ENCODE peak calls at places on chromosomes 16 and 17, in four cellular contexts. R is HepG2, Z is K562, W is A549. K is an unnamed sample.

GRCh38 chr17:59332890-59333377 is 1.5 kb downstream of the YPEL2 start:
- DNase-seq in R (no peak), Z (no peak), W (no peak), K (no peak)

GRCh38 chr17:53033297-53033696 is 789.4 kb upstream of the KIF2B start:
- DNase-seq in R (peak; percentile 30), Z (no peak), W (no peak), K (no peak)

GRCh38 chr17:40485851-40486512 is 15.4 kb downstream of the TNS4 start:
- DNase-seq in R (peak; percentile 86), Z (peak; percentile 31), W (peak; percentile 96), K (no peak)

GRCh38 chr16:72532896-72533295 is 360.9 kb upstream of the PMFBP1 start:
- DNase-seq in R (no peak), Z (no peak), W (no peak), K (no peak)

GRCh38 chr16:22317001-22317530 is 19.9 kb downstream of the POLR3E start:
- DNase-seq in R (no peak), Z (no peak), W (no peak), K (no peak)

GRCh38 chr16:1975432-1976215 is 3.8 kb downstream of the TBL3 start:
- DNase-seq in R (no peak), Z (peak; percentile 8), W (no peak), K (no peak)

GRCh38 chr17:35046740-35047283 is 16.7 kb downstream of the RFFL start:
- DNase-seq in R (peak; percentile 63), Z (no peak), W (no peak), K (no peak)

GRCh38 chr16:47008174-47008573 is 34.7 kb upstream of the DNAJA2 start:
- DNase-seq in R (no peak), Z (no peak), W (no peak), K (no peak)

GRCh38 chr17:70859829-70860228 is 690.5 kb downstream of the KCNJ2 start:
- DNase-seq in R (no peak), Z (no peak), W (no peak), K (no peak)

GRCh38 chr16:86353185-86353584 is 157.1 kb upstream of the FOXF1 start:
- DNase-seq in R (no peak), Z (no peak), W (no peak), K (no peak)

GRCh38 chr17:77316191-77316641 is 175.4 kb downstream of the SEC14L1 start:
- DNase-seq in R (no peak), Z (no peak), W (no peak), K (peak; percentile 34)

GRCh38 chr17:34519286-34519685 is 60.1 kb upstream of the TMEM132E start:
- DNase-seq in R (peak; percentile 8), Z (peak; percentile 75), W (no peak), K (peak; percentile 85)

GRCh38 chr16:29664133-29664912 is 1.3 kb downstream of the SPN start:
- DNase-seq in R (no peak), Z (peak; percentile 82), W (no peak), K (no peak)

GRCh38 chr17:66270106-66270505 is 32.3 kb upstream of the PRKCA start:
- DNase-seq in R (no peak), Z (no peak), W (no peak), K (no peak)

GRCh38 chr17:76382305-76382802 is 2.1 kb upstream of the SPHK1 start:
- DNase-seq in R (peak; percentile 97), Z (peak; percentile 43), W (no peak), K (peak; percentile 77)

GRCh38 chr17:40075216-40076100 is 12.7 kb downstream of the THRA start:
- DNase-seq in R (peak; percentile 71), Z (peak; percentile 71), W (no peak), K (peak; percentile 87)

GRCh38 chr17:16282522-16282921 is 65.5 kb downstream of the PIGL start:
- DNase-seq in R (no peak), Z (no peak), W (no peak), K (no peak)

GRCh38 chr17:16285646-16286008 is 67.6 kb downstream of the CENPV start:
- DNase-seq in R (no peak), Z (no peak), W (no peak), K (peak; percentile 81)

GRCh38 chr17:16281351-16281750 is 64.3 kb downstream of the PIGL start:
- DNase-seq in R (no peak), Z (no peak), W (no peak), K (no peak)

GRCh38 chr17:16286009-16286946 is 67.0 kb downstream of the CENPV start:
- DNase-seq in R (peak; percentile 99), Z (peak; percentile 87), W (peak; percentile 99), K (no peak)

GRCh38 chr17:16283705-16284104 is 66.7 kb downstream of the PIGL start:
- DNase-seq in R (no peak), Z (no peak), W (no peak), K (no peak)
- TF ChIP-seq NR3C1 in R (no peak), Z (no peak), W (no peak), K (no peak)

DNA sequence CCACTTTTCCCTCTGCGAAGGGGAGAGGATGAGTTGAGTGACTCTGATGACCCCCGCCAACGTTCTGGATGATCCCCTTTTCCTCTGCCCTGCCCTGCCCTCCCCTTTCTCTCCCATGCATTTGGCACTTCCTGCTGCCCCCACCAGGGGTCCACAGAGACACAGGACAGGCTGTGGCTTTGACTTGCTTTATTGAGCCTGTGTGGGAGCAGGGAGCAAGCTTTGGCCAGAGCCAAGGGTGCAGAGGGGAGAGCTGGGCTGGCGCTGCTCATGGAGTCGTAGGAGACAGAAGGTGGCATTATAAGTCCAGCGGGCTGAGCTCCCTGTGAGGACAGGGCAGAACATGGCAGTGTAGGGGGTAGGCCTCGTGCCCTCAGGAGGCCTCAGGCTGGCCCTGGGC is 1.6 kb downstream of the PPY start:
- DNase-seq in R (peak; percentile 73), Z (peak; percentile 62), W (peak; percentile 57), K (peak; percentile 77)
- TF ChIP-seq NR3C1 in R (no peak), Z (no peak), W (no peak), K (no peak)

GRCh38 chr17:61203765-61204164 is 195.9 kb upstream of the TBX2 start:
- DNase-seq in R (no peak), Z (no peak), W (no peak), K (no peak)
- TF ChIP-seq NR3C1 in R (no peak), Z (no peak), W (no peak), K (no peak)

DNA sequence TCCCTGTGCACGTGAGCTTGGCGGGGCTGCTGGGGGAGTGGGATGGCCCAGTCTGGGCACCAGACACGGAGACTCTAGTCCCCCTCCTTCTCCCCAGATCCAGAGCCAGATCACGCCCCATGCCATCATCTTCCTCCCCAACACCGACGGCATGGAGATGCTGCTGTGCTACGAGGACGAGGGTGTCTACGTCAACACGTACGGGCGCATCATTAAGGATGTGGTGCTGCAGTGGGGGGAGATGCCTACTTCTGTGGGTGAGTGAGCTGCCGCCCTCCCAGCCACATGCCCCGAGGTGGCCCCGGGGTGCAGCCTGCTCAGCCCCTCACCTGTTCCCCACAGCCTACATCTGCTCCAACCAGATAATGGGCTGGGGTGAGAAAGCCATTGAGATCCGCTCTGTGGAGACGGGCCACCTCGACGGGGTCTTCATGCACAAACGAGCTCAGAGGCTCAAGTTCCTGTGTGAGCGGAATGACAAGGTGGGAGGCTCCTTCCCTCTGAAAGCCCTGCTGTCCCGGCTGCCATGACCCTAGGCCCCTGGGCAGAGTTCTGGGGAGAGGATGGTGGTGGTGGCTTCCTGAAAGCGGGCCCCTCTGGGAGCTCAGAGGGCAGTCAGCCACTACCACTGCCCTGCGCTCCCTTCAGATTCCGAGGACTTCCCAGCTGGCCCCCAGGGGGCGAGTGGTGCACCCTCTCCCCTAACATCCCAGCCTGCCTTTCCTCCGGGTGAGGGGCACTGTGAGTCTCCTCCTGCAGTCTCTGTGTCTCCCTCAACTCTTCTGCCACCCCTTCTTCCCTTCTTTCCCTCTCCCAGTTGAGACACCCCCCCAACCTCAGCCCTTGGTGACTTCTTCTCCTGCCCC is 2.8 kb upstream of the C17orf107 start:
- DNase-seq in R (no peak), Z (no peak), W (no peak), K (no peak)
- TF ChIP-seq NR3C1 in R (no peak), Z (no peak), W (no peak), K (no peak)

GRCh38 chr17:46782250-46782953 is 36.1 kb downstream of the WNT3 start:
- DNase-seq in R (peak; percentile 62), Z (peak; percentile 77), W (peak; percentile 74), K (peak; percentile 75)
- TF ChIP-seq NR3C1 in R (no peak), Z (no peak), W (no peak), K (no peak)

GRCh38 chr16:76906552-76906951 is 284.4 kb upstream of the MON1B start:
- DNase-seq in R (no peak), Z (no peak), W (no peak), K (no peak)

GRCh38 chr16:76899767-76900166 is 291.2 kb upstream of the MON1B start:
- DNase-seq in R (no peak), Z (no peak), W (no peak), K (no peak)

GRCh38 chr16:76897816-76898215 is 293.2 kb upstream of the MON1B start:
- DNase-seq in R (no peak), Z (no peak), W (no peak), K (no peak)

DNA sequence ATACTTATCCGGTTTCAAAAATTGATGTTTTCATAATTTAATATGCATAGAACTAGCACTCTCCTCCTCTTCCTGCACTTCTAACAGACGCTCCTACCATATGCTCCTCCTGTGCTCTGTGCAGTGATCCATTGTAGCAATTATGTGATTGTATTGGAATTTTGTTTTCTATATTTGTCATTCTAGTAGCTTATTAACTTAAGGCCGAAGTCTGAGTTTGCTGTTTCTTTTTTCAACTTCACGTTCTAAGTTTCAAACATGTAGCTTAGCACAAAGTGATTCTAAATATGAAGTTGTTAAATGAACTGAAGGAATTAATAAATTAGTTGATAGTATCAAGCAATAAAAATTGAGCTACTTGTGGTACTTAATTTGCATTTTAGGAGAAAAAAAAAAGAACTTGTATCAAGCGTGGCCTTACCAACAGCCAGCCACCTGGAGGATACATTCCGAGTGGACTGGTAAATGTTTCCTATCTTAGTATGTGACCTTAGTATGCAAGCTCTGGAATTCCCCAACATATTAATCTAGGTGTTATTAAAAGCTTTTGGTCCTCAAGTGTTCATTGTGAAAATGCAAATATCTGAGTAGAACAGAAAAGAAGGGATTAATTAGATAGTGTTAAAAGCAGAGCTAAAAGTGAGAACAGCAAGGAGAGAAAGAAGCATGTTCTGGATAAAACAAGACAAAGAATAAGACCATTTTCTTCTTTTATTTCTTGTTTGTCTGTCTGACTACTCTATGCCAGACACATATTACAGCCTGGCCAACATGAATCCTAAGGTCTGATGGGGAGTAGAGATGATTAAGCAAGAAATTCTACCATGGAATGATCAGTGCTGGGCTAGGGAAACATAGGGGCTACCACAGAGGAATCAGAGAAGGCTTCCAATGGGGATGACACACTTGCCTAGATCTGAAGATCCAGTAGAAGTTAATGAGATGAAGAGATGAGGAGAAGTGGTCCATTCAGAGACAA is 290.4 kb upstream of the MON1B start:
- DNase-seq in R (no peak), Z (no peak), W (no peak), K (no peak)
- TF ChIP-seq NR3C1 in R (no peak), Z (no peak), W (no peak), K (no peak)

DNA sequence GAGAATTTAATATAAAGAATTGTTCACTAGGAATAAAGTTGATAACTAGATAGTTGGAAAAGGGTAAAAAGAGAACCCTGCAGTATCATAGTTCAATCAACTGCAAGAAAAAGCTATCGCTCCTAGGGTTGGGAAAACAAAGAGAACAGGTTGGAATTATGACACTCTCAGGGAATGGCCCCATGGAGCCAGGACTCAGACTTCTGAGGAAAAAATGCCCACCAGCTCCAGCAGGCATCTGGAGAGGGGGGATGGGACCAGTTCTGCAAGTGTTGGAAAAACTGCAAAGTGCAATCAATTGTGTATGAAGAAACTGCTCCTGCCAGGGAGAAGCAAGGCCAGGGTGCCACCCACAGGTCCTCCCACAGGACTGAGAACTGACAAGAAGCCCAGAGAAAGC is 576.9 kb upstream of the CDH5 start:
- DNase-seq in R (no peak), Z (no peak), W (no peak), K (no peak)
- TF ChIP-seq NR3C1 in R (no peak), Z (no peak), W (no peak), K (no peak)

GRCh38 chr16:27251561-27252205 is 16.9 kb downstream of the NSMCE1 start:
- DNase-seq in R (no peak), Z (no peak), W (no peak), K (no peak)
- TF ChIP-seq NR3C1 in R (no peak), Z (no peak), W (no peak), K (no peak)

GRCh38 chr17:8354196-8354595 is 14.6 kb downstream of the ODF4 start:
- DNase-seq in R (no peak), Z (no peak), W (no peak), K (no peak)
- TF ChIP-seq NR3C1 in R (no peak), Z (no peak), W (no peak), K (no peak)

K was measured in WTC11.